ENCODE peak calls at places on chromosome 22, in nine cellular contexts. H is choroid plexus epithelial cell; Y is left ventricle myocardium inferior; A is epithelial cell of proximal tubule; N is IMR-90; U is CD8-positive, alpha-beta memory T cell; J is frontal cortex; D is kidney tubule cell; I is fibroblast of the aortic adventitia. C is an unnamed sample.

GRCh38 chr22:50444663-50445062 is 30.2 kb downstream of the SBF1 start:
- DNase-seq in Y (no peak), U (no peak), J (no peak), H (peak), I (peak), A (peak), N (peak), D (peak), C (no peak)

GRCh38 chr22:37176464-37177061 is 11.5 kb downstream of the C1QTNF6 start:
- DNase-seq in J (no peak), Y (peak), I (peak), U (no peak), D (no peak), N (peak), H (peak), A (no peak), C (no peak)

GRCh38 chr22:38126928-38127668 is 16.6 kb upstream of the BAIAP2L2 start:
- DNase-seq in U (no peak), Y (no peak), I (no peak), H (no peak), A (no peak), D (no peak), N (no peak), J (no peak), C (no peak)

GRCh38 chr22:44741929-44742328 is 10.4 kb upstream of the ARHGAP8 start:
- DNase-seq in I (no peak), D (no peak), J (no peak), Y (no peak), N (no peak), A (no peak), H (no peak), U (no peak), C (no peak)

GRCh38 chr22:39170825-39171622 is 18.5 kb upstream of the CBX7 start:
- DNase-seq in A (no peak), H (peak), I (peak), N (peak), D (peak), Y (peak), U (peak), J (peak), C (peak)

GRCh38 chr22:45664136-45664646 is 7.4 kb upstream of the ATXN10 start:
- DNase-seq in J (no peak), D (no peak), I (peak), A (no peak), H (no peak), U (no peak), Y (no peak), N (no peak), C (no peak)

GRCh38 chr22:38316340-38317236 is 645 bp downstream of the CSNK1E start:
- DNase-seq in J (peak), N (peak), Y (peak), A (no peak), I (peak), H (peak), U (peak), D (peak), C (peak)

GRCh38 chr22:38317995-38318715 is 922 bp upstream of the CSNK1E start:
- DNase-seq in N (peak), D (peak), I (peak), J (peak), Y (peak), U (no peak), A (no peak), H (peak), C (no peak)

GRCh38 chr22:33710326-33710725 is 209.9 kb downstream of the LARGE1 start:
- DNase-seq in Y (no peak), I (no peak), J (no peak), A (no peak), D (peak), N (no peak), H (no peak), U (no peak), C (no peak)

GRCh38 chr22:29382575-29383328 is 5.6 kb downstream of the AP1B1 start:
- DNase-seq in I (no peak), N (no peak), A (no peak), J (no peak), Y (no peak), U (no peak), H (no peak), D (peak), C (no peak)

GRCh38 chr22:30115705-30116104 is 35.4 kb downstream of the HORMAD2 start:
- DNase-seq in N (peak), H (peak), U (no peak), Y (no peak), D (peak), I (no peak), J (no peak), A (no peak), C (no peak)

GRCh38 chr22:33605686-33606085 is 314.6 kb downstream of the LARGE1 start:
- DNase-seq in N (no peak), Y (peak), U (no peak), D (no peak), J (no peak), A (no peak), I (no peak), H (peak), C (no peak)

GRCh38 chr22:24240381-24240780 is 4.5 kb downstream of the GGT5 start:
- DNase-seq in D (no peak), N (no peak), I (peak), H (no peak), Y (no peak), A (no peak), U (no peak), J (no peak), C (no peak)

GRCh38 chr22:49620666-49621065 is 207.0 kb downstream of the BRD1 start:
- DNase-seq in D (no peak), I (no peak), Y (peak), H (no peak), U (peak), J (no peak), N (no peak), A (no peak), C (no peak)